ENCODE peak calls at places on chromosomes 16 and 17, in six cellular contexts. H is upper lobe of left lung, M is HepG2, K is A549, I is GM12878, B is K562. X is an unnamed sample.

GRCh38 chr17:57357392-57357784 is 101.1 kb downstream of the MSI2 start:
- ATAC-seq in M (no peak), H (peak; percentile 93), B (no peak), I (peak; percentile 81), K (no peak), X (no peak)

GRCh38 chr17:66401364-66401763 is 99.0 kb downstream of the PRKCA start:
- ATAC-seq in H (no peak), K (no peak), M (no peak), B (no peak), I (no peak), X (no peak)

GRCh38 chr17:53168413-53168812 is 654.3 kb upstream of the KIF2B start:
- ATAC-seq in K (no peak), H (no peak), M (no peak), B (no peak), I (no peak), X (no peak)

GRCh38 chr17:3514873-3515272 is 39.1 kb downstream of the ASPA start:
- ATAC-seq in M (no peak), K (no peak), H (no peak), B (no peak), I (no peak), X (no peak)

GRCh38 chr16:75254359-75254837 is 3.0 kb upstream of the BCAR1 start:
- ATAC-seq in H (peak; percentile 31), B (no peak), I (no peak), M (no peak), K (peak; percentile 78), X (no peak)

GRCh38 chr16:77849640-77850258 is 61.4 kb downstream of the VAT1L start:
- ATAC-seq in M (no peak), B (no peak), H (no peak), K (no peak), I (no peak), X (no peak)

GRCh38 chr17:8479431-8479947 is 43.8 kb downstream of the NDEL1 start:
- ATAC-seq in M (no peak), K (no peak), I (no peak), B (no peak), H (no peak), X (peak; percentile 89)

GRCh38 chr16:10852948-10853347 is 24.1 kb upstream of the CIITA start:
- ATAC-seq in M (no peak), I (no peak), B (no peak), H (no peak), K (no peak), X (no peak)

GRCh38 chr17:32516940-32517711 is 30.3 kb downstream of the CDK5R1 start:
- ATAC-seq in B (no peak), I (peak; percentile 32), M (no peak), H (no peak), K (no peak), X (no peak)

GRCh38 chr16:54265558-54266213 is 20.9 kb downstream of the IRX3 start:
- ATAC-seq in I (no peak), H (no peak), B (no peak), K (no peak), M (peak; percentile 56), X (no peak)

GRCh38 chr16:78684040-78684611 is 584.7 kb downstream of the WWOX start:
- ATAC-seq in K (peak; percentile 75), B (no peak), I (no peak), M (peak; percentile 73), H (peak; percentile 21), X (peak; percentile 91)

GRCh38 chr16:14125030-14125681 is 54.0 kb downstream of the MRTFB start:
- ATAC-seq in M (no peak), B (no peak), K (no peak), H (no peak), I (no peak), X (no peak)

GRCh38 chr17:78357177-78357586 is 2.7 kb downstream of the SOCS3 start:
- ATAC-seq in H (no peak), K (peak; percentile 1), M (no peak), B (no peak), I (peak; percentile 4), X (no peak)

GRCh38 chr16:84830765-84831384 is 11.1 kb downstream of the CRISPLD2 start:
- ATAC-seq in K (no peak), I (no peak), B (no peak), M (no peak), H (no peak), X (no peak)

GRCh38 chr16:84833542-84834402 is 14.0 kb downstream of the CRISPLD2 start:
- ATAC-seq in B (no peak), M (no peak), I (no peak), K (no peak), H (no peak), X (no peak)

GRCh38 chr16:84833142-84833495 is 13.3 kb downstream of the CRISPLD2 start:
- ATAC-seq in M (peak; percentile 20), K (no peak), H (no peak), I (no peak), B (no peak), X (no peak)

GRCh38 chr16:84834403-84834772 is 14.6 kb downstream of the CRISPLD2 start:
- ATAC-seq in B (no peak), K (no peak), I (no peak), H (no peak), M (no peak), X (no peak)

DNA sequence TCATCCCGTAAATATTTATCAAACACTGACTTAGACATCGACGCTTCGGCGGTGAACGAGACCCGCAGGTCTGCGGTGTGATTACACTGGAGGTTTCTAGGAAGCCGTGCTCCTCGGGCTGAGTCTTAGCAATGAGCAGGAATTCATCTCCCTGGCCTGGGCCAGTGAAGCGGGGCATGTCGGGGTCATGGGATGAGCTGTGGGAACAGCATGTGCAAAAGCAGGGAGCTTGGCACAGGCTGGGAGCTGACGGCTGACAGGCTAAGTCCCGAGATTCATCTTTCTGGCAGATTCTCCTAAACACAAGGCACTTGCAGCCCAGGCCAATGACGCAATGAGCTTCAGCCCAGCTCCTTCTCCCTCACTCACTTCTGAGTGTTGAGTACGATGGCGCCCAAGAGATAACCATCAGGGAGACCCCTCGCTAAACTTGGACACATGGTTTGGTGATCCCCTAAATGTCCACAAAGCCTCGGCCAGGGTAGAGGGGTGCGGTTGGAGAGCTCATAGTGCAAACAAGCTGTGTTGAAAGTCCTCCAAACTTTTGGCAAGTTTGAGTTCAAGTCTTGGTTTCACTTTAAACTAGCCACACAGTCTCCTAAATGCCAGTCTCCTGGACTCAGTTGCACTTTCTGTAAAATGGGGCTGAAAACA is 12.8 kb downstream of the CRISPLD2 start:
- ATAC-seq in K (no peak), M (peak; percentile 15), B (peak; percentile 52), I (no peak), H (peak; percentile 64), X (peak; percentile 85)
- TF ChIP-seq EP300 in K (no peak), M (no peak), B (no peak), I (no peak), H (no peak), X (peak; percentile 100)

GRCh38 chr17:82349287-82349701 is 9.8 kb upstream of the TEX19 start:
- ATAC-seq in I (no peak), H (no peak), M (peak; percentile 1), B (no peak), K (no peak), X (no peak)

GRCh38 chr17:82346342-82347300 is 12.4 kb upstream of the TEX19 start:
- ATAC-seq in K (no peak), M (peak; percentile 24), H (no peak), I (no peak), B (no peak), X (no peak)

GRCh38 chr17:82348866-82349265 is 10.2 kb upstream of the TEX19 start:
- ATAC-seq in M (no peak), K (no peak), I (no peak), H (no peak), B (no peak), X (no peak)

GRCh38 chr17:82350182-82351030 is 8.6 kb upstream of the TEX19 start:
- ATAC-seq in K (peak; percentile 62), M (no peak), H (no peak), I (peak; percentile 70), B (peak; percentile 72), X (no peak)

GRCh38 chr17:82348434-82348833 is 10.6 kb upstream of the TEX19 start:
- ATAC-seq in I (no peak), M (no peak), K (no peak), H (no peak), B (no peak), X (no peak)
- TF ChIP-seq EP300 in I (no peak), M (no peak), K (no peak), H (no peak), B (no peak), X (no peak)

GRCh38 chr16:22195695-22196558 is 10.2 kb upstream of the EEF2K start:
- ATAC-seq in B (peak; percentile 62), H (peak; percentile 49), K (peak; percentile 55), M (peak; percentile 21), I (peak; percentile 31), X (peak; percentile 32)
- TF ChIP-seq EP300 in B (peak; percentile 79), H (no peak), K (no peak), M (peak; percentile 50), I (peak; percentile 70), X (no peak)

GRCh38 chr17:48589831-48590602 is at the start of gene HOXB3:
- ATAC-seq in K (no peak), B (no peak), I (no peak), M (no peak), H (no peak), X (no peak)
- TF ChIP-seq EP300 in K (no peak), B (no peak), I (no peak), M (no peak), H (no peak), X (no peak)

GRCh38 chr17:17898673-17899072 is 61.9 kb upstream of the SREBF1 start:
- ATAC-seq in B (no peak), M (no peak), H (no peak), K (no peak), I (no peak), X (no peak)

GRCh38 chr17:17902877-17903276 is 66.1 kb upstream of the SREBF1 start:
- ATAC-seq in H (no peak), B (no peak), K (no peak), I (peak; percentile 31), M (no peak), X (no peak)

GRCh38 chr17:17902357-17902756 is 65.6 kb upstream of the SREBF1 start:
- ATAC-seq in K (peak; percentile 32), B (no peak), M (no peak), I (no peak), H (no peak), X (no peak)

GRCh38 chr17:17899486-17899885 is 62.7 kb upstream of the SREBF1 start:
- ATAC-seq in K (no peak), M (peak; percentile 19), H (no peak), B (no peak), I (no peak), X (no peak)

DNA sequence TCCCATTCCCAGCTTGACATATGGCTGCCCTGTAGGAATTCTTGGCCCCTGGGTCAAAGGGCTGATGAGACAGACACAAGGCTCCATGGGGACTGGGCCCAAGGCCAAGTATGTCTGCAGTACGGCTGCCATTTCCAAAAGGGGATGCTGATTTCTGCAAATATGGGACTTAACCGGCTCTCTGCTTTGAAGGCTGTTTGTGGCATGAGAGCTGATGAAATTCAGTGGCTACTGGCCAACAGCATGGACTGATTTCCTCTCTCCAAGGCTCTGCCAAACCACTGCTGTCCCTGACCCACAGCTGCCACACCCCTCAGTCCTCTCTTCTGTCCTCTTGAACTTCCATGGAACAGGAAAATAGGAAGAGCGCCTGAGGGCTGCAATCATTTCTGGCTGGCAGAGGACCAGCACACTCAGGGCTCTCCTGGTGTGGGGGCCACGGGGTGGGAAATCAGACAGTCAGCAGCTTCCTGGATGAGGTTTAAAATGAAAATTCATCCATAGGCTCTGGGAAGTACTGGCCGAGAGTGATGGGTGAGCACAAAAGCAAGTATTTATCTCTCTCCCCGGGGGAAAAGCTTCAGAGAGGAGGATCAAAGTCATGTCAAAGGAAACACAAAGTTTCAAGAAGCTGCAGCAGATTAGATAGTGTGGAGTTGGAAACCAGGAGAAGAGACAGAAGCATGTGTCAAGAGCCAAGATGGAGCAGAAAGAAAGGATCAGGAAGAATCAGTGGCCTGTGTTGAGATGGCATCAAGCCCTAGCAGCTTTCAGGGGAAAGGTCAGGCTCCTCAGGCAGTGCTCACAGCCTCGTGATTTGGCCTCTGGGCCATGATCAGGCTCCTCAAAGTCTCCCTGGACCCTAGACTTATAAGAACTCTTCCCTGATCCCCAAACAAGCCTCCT is 64.1 kb upstream of the SREBF1 start:
- ATAC-seq in I (no peak), B (no peak), M (peak; percentile 93), H (peak; percentile 75), K (peak; percentile 83), X (peak; percentile 96)
- TF ChIP-seq EP300 in I (no peak), B (no peak), M (peak; percentile 77), H (no peak), K (peak; percentile 78), X (no peak)

X was measured in gastroesophageal sphincter.